ENCODE peak calls at places on chromosome 14, in eight cellular contexts. J, I, Q, Z, N, B, E and G are unnamed samples.

GRCh38 chr14:104290058-104290667 is 151.8 kb downstream of the KIF26A start:
- DNase-seq in J (peak; percentile 21), I (no peak), Q (no peak), Z (no peak), N (no peak), B (no peak), E (no peak), G (no peak)

GRCh38 chr14:21252149-21252548 is 17.1 kb downstream of the HNRNPC start:
- DNase-seq in J (no peak), I (no peak), Q (no peak), Z (no peak), N (no peak), B (no peak), E (no peak), G (no peak)

GRCh38 chr14:71594828-71595227 is 337.4 kb upstream of the RGS6 start:
- DNase-seq in J (no peak), I (no peak), Q (no peak), Z (no peak), N (no peak), B (peak; percentile 27), E (no peak), G (no peak)

GRCh38 chr14:35814371-35815005 is 5.4 kb upstream of the RALGAPA1 start:
- DNase-seq in J (no peak), I (no peak), Q (peak; percentile 60), Z (no peak), N (peak; percentile 87), B (peak; percentile 64), E (peak; percentile 84), G (peak; percentile 77)

GRCh38 chr14:72904840-72905561 is 11.1 kb upstream of the DPF3 start:
- DNase-seq in J (peak; percentile 52), I (peak; percentile 49), Q (peak; percentile 64), Z (peak; percentile 64), N (peak; percentile 81), B (peak; percentile 87), E (peak; percentile 76), G (peak; percentile 50)

GRCh38 chr14:54709444-54709843 is 142.5 kb downstream of the SAMD4A start:
- DNase-seq in J (no peak), I (no peak), Q (no peak), Z (no peak), N (no peak), B (no peak), E (no peak), G (no peak)

GRCh38 chr14:88380405-88380804 is 5.1 kb upstream of the SPATA7 start:
- DNase-seq in J (no peak), I (no peak), Q (no peak), Z (no peak), N (peak; percentile 27), B (peak; percentile 47), E (no peak), G (no peak)

GRCh38 chr14:57512221-57512620 is 18.6 kb upstream of the CCDC198 start:
- DNase-seq in J (no peak), I (no peak), Q (no peak), Z (no peak), N (no peak), B (no peak), E (no peak), G (no peak)

GRCh38 chr14:88515499-88516221 is 39.1 kb downstream of the PTPN21 start:
- DNase-seq in J (no peak), I (no peak), Q (no peak), Z (no peak), N (no peak), B (no peak), E (no peak), G (no peak)

GRCh38 chr14:80264698-80265097 is 53.4 kb upstream of the DIO2 start:
- DNase-seq in J (no peak), I (no peak), Q (no peak), Z (no peak), N (no peak), B (no peak), E (no peak), G (no peak)

GRCh38 chr14:55777867-55778266 is 197.9 kb downstream of the KTN1 start:
- DNase-seq in J (no peak), I (no peak), Q (no peak), Z (no peak), N (no peak), B (no peak), E (no peak), G (no peak)

GRCh38 chr14:93688239-93688666 is 100.0 kb downstream of the PRIMA1 start:
- DNase-seq in J (no peak), I (no peak), Q (no peak), Z (no peak), N (peak; percentile 95), B (no peak), E (no peak), G (no peak)

GRCh38 chr14:93894992-93895391 is 32.2 kb upstream of the FAM181A start:
- DNase-seq in J (no peak), I (no peak), Q (no peak), Z (no peak), N (peak; percentile 67), B (no peak), E (no peak), G (no peak)

DNA sequence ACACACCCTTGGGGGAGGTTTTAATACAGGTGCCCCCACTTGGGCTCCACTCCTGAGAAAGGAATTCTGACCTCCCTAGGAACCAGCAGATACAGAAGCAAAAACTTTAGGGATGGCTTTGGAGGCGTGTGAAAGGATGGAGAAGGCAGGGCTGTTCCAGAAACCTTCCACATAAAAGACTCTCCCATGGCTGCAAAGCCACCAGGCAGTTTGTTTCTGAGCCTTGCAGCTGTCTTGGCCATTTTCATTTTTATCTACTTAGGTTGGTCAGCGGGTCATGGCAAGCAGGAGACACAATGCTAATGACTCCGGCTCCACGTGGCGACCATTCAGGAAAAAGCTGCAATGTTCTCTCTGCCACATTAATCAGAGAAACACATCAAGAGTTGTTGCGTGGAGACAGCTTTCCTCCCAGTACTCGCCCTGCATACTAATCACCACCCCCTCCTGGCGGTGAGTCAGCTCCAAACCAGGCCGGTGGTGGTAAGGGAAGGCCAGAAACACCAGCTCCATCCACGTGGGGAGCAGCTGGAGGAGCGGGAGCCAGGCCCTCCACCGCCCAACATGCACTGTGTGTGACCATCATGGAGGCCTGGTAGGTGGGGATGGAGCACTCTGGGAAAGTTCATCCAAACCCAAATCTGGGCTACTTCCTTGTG is 30.9 kb upstream of the IRF2BPL start:
- DNase-seq in J (no peak), I (no peak), Q (no peak), Z (peak; percentile 74), N (peak; percentile 82), B (peak; percentile 91), E (no peak), G (no peak)
- TF ChIP-seq CTCF in J (no peak), I (peak; percentile 33), Q (no peak), Z (no peak), N (peak; percentile 37), B (peak; percentile 48), E (no peak), G (no peak)

GRCh38 chr14:100106260-100106659 is 41.0 kb downstream of the EVL start:
- DNase-seq in J (peak; percentile 82), I (no peak), Q (peak; percentile 17), Z (no peak), N (no peak), B (no peak), E (no peak), G (no peak)
- H3K27ac ChIP-seq in J (peak overlapping the region; percentile 0), I (no peak overlapping the region), Q (peak overlapping the region; percentile 31), Z (peak overlapping the region; percentile 80), N (no peak overlapping the region), B (no peak overlapping the region), E (peak overlapping the region; percentile 64), G (peak overlapping the region; percentile 85)

GRCh38 chr14:101737414-101738367 is 23.8 kb upstream of the PPP2R5C start:
- DNase-seq in J (no peak), I (no peak), Q (no peak), Z (no peak), N (no peak), B (no peak), E (no peak), G (no peak)
- TF ChIP-seq CTCF in J (peak; percentile 16), I (no peak), Q (no peak), Z (no peak), N (peak; percentile 18), B (no peak), E (peak; percentile 24), G (peak; percentile 39)

GRCh38 chr14:101249676-101250036 is 311.6 kb upstream of the DIO3 start:
- DNase-seq in J (no peak), I (no peak), Q (no peak), Z (no peak), N (no peak), B (no peak), E (peak; percentile 25), G (no peak)
- H3K27ac ChIP-seq in J (no peak overlapping the region), I (no peak overlapping the region), Q (no peak overlapping the region), Z (no peak overlapping the region), N (no peak overlapping the region), B (no peak overlapping the region), E (no peak overlapping the region), G (no peak overlapping the region)

GRCh38 chr14:46490150-46490769 is 161.3 kb downstream of the RPL10L start:
- DNase-seq in J (no peak), I (no peak), Q (no peak), Z (peak; percentile 1), N (peak; percentile 80), B (peak; percentile 1), E (no peak), G (no peak)
- TF ChIP-seq CTCF in J (peak; percentile 22), I (no peak), Q (no peak), Z (no peak), N (peak; percentile 79), B (peak; percentile 5), E (no peak), G (no peak)

DNA sequence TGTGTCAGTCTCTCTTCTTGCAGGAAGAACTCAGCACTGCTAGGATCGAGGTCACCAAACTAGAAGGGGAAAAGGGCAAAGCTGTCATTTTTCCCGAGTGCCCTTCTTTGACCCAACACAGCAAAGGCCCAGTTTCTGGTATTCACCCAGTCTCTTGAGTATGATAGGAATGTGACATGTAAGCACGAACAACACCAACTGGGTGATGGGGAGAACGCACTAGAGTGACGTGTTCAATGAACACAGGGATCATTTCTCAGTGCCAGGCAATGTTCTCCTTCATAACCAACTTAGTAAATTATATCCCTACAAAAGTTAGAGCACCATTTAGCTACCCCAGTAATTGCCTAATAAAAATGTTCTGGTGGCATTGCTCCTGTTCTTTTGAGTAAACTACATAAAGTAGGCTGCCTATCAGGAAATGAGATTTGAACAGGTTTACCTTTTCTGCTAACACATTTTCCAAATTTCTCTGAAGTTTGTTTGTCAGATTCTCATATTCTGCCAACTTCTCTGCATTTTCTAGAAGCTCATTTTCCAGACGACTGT is 64.5 kb downstream of the NIN start:
- DNase-seq in J (no peak), I (no peak), Q (no peak), Z (no peak), N (no peak), B (no peak), E (no peak), G (no peak)
- H3K27ac ChIP-seq in J (no peak overlapping the region), I (no peak overlapping the region), Q (peak overlapping the region; percentile 57), Z (no peak overlapping the region), N (no peak overlapping the region), B (peak overlapping the region; percentile 30), E (no peak overlapping the region), G (no peak overlapping the region)

DNA sequence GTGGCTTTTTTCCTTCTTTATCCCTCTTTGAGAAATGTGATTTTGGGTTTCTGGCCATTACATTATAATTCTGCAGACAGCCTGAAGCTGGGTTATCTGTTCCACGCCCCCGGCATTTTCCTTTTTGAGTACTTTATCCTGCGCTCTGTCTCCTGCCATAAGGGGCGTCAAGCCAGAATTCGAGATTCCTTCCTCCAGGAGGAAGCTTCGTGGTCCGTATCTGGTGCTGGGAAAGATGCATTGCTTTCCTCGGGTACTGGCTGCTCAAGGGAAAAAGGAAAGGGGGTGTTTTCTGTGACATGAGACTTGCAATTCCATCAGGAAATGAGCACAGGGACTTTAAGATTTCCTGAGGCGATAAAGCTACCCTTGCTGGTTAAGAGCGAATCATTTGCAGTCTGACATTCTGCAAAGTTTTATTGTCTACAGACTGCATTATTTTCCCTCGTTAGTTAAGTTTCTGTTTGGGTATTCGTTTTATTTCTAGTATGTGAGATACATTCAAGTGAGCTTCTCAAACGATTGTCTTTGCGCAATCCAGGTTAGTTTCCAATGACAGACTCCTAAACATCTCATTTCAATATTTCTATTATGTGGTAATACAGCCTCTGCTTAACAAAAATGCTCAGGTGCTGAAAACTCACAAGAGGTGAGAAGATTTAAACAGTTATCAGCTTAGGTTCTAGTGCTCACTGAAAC is 706 bp downstream of the AKAP5 start:
- DNase-seq in J (no peak), I (peak; percentile 8), Q (no peak), Z (peak; percentile 33), N (peak; percentile 90), B (peak; percentile 75), E (no peak), G (no peak)
- TF ChIP-seq CTCF in J (no peak), I (peak; percentile 64), Q (peak; percentile 40), Z (no peak), N (peak; percentile 30), B (peak; percentile 42), E (no peak), G (no peak)